ENCODE peak calls at places on chromosome 21, in seven cellular contexts. One of them, this sample, is unnamed.

GRCh38 chr21:19607983-19608668 is 1204.5 kb upstream of the TMPRSS15 start:
- DNase-seq in brain microvascular endothelial cell: no peak
- DNase-seq in HFF-Myc: no peak
- DNase-seq in IMR-90: no peak
- DNase-seq in lower leg skin: no peak
- DNase-seq in SK-N-SH: no peak
- DNase-seq in CD8-positive, alpha-beta T cell: no peak
- DNase-seq in this sample: no peak

GRCh38 chr21:36847189-36847588 is 119.3 kb downstream of the HLCS start:
- DNase-seq in IMR-90: peak
- DNase-seq in HFF-Myc: peak
- DNase-seq in CD8-positive, alpha-beta T cell: no peak
- DNase-seq in brain microvascular endothelial cell: peak
- DNase-seq in lower leg skin: no peak
- DNase-seq in SK-N-SH: no peak
- DNase-seq in this sample: no peak

GRCh38 chr21:43824250-43824882 is 35.0 kb downstream of the RRP1 start:
- DNase-seq in IMR-90: peak
- DNase-seq in HFF-Myc: no peak
- DNase-seq in CD8-positive, alpha-beta T cell: no peak
- DNase-seq in SK-N-SH: peak
- DNase-seq in brain microvascular endothelial cell: peak
- DNase-seq in lower leg skin: no peak
- DNase-seq in this sample: no peak

GRCh38 chr21:21085206-21085605 is 87.0 kb downstream of the NCAM2 start:
- DNase-seq in IMR-90: no peak
- DNase-seq in CD8-positive, alpha-beta T cell: no peak
- DNase-seq in brain microvascular endothelial cell: no peak
- DNase-seq in lower leg skin: no peak
- DNase-seq in SK-N-SH: no peak
- DNase-seq in HFF-Myc: no peak
- DNase-seq in this sample: no peak

GRCh38 chr21:40548134-40548533 is 298.8 kb downstream of the DSCAM start:
- DNase-seq in lower leg skin: no peak
- DNase-seq in brain microvascular endothelial cell: no peak
- DNase-seq in SK-N-SH: no peak
- DNase-seq in HFF-Myc: no peak
- DNase-seq in IMR-90: no peak
- DNase-seq in CD8-positive, alpha-beta T cell: no peak
- DNase-seq in this sample: peak

GRCh38 chr21:32472890-32473765 is 60.6 kb downstream of the EVA1C start:
- DNase-seq in brain microvascular endothelial cell: no peak
- DNase-seq in IMR-90: no peak
- DNase-seq in lower leg skin: peak
- DNase-seq in HFF-Myc: no peak
- DNase-seq in SK-N-SH: no peak
- DNase-seq in CD8-positive, alpha-beta T cell: no peak
- DNase-seq in this sample: no peak

GRCh38 chr21:43262427-43262826 is 93.6 kb downstream of the CRYAA start:
- DNase-seq in CD8-positive, alpha-beta T cell: no peak
- DNase-seq in brain microvascular endothelial cell: no peak
- DNase-seq in IMR-90: peak
- DNase-seq in HFF-Myc: no peak
- DNase-seq in lower leg skin: no peak
- DNase-seq in SK-N-SH: no peak
- DNase-seq in this sample: peak

GRCh38 chr21:27802816-27803475 is 836.1 kb upstream of the ADAMTS5 start:
- DNase-seq in HFF-Myc: no peak
- DNase-seq in IMR-90: peak
- DNase-seq in lower leg skin: no peak
- DNase-seq in brain microvascular endothelial cell: peak
- DNase-seq in SK-N-SH: peak
- DNase-seq in CD8-positive, alpha-beta T cell: no peak
- DNase-seq in this sample: peak

GRCh38 chr21:21921410-21922232 is 923.4 kb downstream of the NCAM2 start:
- DNase-seq in IMR-90: peak
- DNase-seq in CD8-positive, alpha-beta T cell: no peak
- DNase-seq in lower leg skin: no peak
- DNase-seq in brain microvascular endothelial cell: no peak
- DNase-seq in HFF-Myc: no peak
- DNase-seq in SK-N-SH: peak
- DNase-seq in this sample: no peak

GRCh38 chr21:23874271-23874670 is 1733.0 kb downstream of the MRPL39 start:
- DNase-seq in HFF-Myc: no peak
- DNase-seq in SK-N-SH: no peak
- DNase-seq in CD8-positive, alpha-beta T cell: no peak
- DNase-seq in IMR-90: no peak
- DNase-seq in lower leg skin: no peak
- DNase-seq in brain microvascular endothelial cell: no peak
- DNase-seq in this sample: no peak

GRCh38 chr21:37982496-37983318 is 66.5 kb upstream of the KCNJ6 start:
- DNase-seq in brain microvascular endothelial cell: no peak
- DNase-seq in HFF-Myc: no peak
- DNase-seq in lower leg skin: no peak
- DNase-seq in IMR-90: no peak
- DNase-seq in CD8-positive, alpha-beta T cell: no peak
- DNase-seq in SK-N-SH: no peak
- DNase-seq in this sample: no peak

GRCh38 chr21:43318841-43319781 is 107.8 kb downstream of the SIK1 start:
- DNase-seq in HFF-Myc: no peak
- DNase-seq in IMR-90: peak
- DNase-seq in SK-N-SH: peak
- DNase-seq in lower leg skin: no peak
- DNase-seq in brain microvascular endothelial cell: peak
- DNase-seq in CD8-positive, alpha-beta T cell: no peak
- DNase-seq in this sample: no peak

GRCh38 chr21:36910581-36911307 is 55.7 kb downstream of the HLCS start:
- DNase-seq in CD8-positive, alpha-beta T cell: no peak
- DNase-seq in HFF-Myc: no peak
- DNase-seq in SK-N-SH: peak
- DNase-seq in brain microvascular endothelial cell: peak
- DNase-seq in lower leg skin: peak
- DNase-seq in IMR-90: peak
- DNase-seq in this sample: no peak

GRCh38 chr21:44291078-44291935 is 5.6 kb downstream of the AIRE start:
- DNase-seq in CD8-positive, alpha-beta T cell: no peak
- DNase-seq in HFF-Myc: no peak
- DNase-seq in IMR-90: no peak
- DNase-seq in lower leg skin: no peak
- DNase-seq in brain microvascular endothelial cell: no peak
- DNase-seq in SK-N-SH: no peak
- DNase-seq in this sample: no peak

GRCh38 chr21:36966066-36966845 is at the start of gene HLCS:
- DNase-seq in SK-N-SH: peak
- DNase-seq in lower leg skin: peak
- DNase-seq in HFF-Myc: no peak
- DNase-seq in brain microvascular endothelial cell: peak
- DNase-seq in IMR-90: peak
- DNase-seq in CD8-positive, alpha-beta T cell: peak
- DNase-seq in this sample: peak

GRCh38 chr21:42790520-42790919 is 88.8 kb downstream of the WDR4 start:
- DNase-seq in CD8-positive, alpha-beta T cell: no peak
- DNase-seq in brain microvascular endothelial cell: no peak
- DNase-seq in lower leg skin: no peak
- DNase-seq in IMR-90: no peak
- DNase-seq in HFF-Myc: no peak
- DNase-seq in SK-N-SH: no peak
- DNase-seq in this sample: no peak

GRCh38 chr21:23977971-23978370 is 1629.3 kb downstream of the MRPL39 start:
- DNase-seq in SK-N-SH: no peak
- DNase-seq in CD8-positive, alpha-beta T cell: no peak
- DNase-seq in lower leg skin: no peak
- DNase-seq in HFF-Myc: no peak
- DNase-seq in brain microvascular endothelial cell: no peak
- DNase-seq in IMR-90: no peak
- DNase-seq in this sample: no peak

GRCh38 chr21:17003221-17003620 is 509.6 kb upstream of the CXADR start:
- DNase-seq in CD8-positive, alpha-beta T cell: no peak
- DNase-seq in lower leg skin: no peak
- DNase-seq in SK-N-SH: no peak
- DNase-seq in HFF-Myc: no peak
- DNase-seq in IMR-90: peak
- DNase-seq in brain microvascular endothelial cell: peak
- DNase-seq in this sample: no peak

GRCh38 chr21:36928960-36929359 is 37.5 kb downstream of the HLCS start:
- DNase-seq in HFF-Myc: no peak
- DNase-seq in IMR-90: no peak
- DNase-seq in lower leg skin: peak
- DNase-seq in brain microvascular endothelial cell: no peak
- DNase-seq in SK-N-SH: no peak
- DNase-seq in CD8-positive, alpha-beta T cell: no peak
- DNase-seq in this sample: no peak

GRCh38 chr21:37916795-37917142 is 512 bp upstream of the KCNJ6 start:
- DNase-seq in SK-N-SH: peak
- DNase-seq in IMR-90: no peak
- DNase-seq in CD8-positive, alpha-beta T cell: no peak
- DNase-seq in lower leg skin: no peak
- DNase-seq in brain microvascular endothelial cell: no peak
- DNase-seq in HFF-Myc: no peak
- DNase-seq in this sample: peak

GRCh38 chr21:37593740-37594471 is 227.3 kb downstream of the DYRK1A start:
- DNase-seq in SK-N-SH: no peak
- DNase-seq in CD8-positive, alpha-beta T cell: no peak
- DNase-seq in IMR-90: no peak
- DNase-seq in HFF-Myc: no peak
- DNase-seq in brain microvascular endothelial cell: no peak
- DNase-seq in lower leg skin: no peak
- DNase-seq in this sample: peak

GRCh38 chr21:27475363-27475955 is 508.6 kb upstream of the ADAMTS5 start:
- DNase-seq in IMR-90: no peak
- DNase-seq in HFF-Myc: no peak
- DNase-seq in CD8-positive, alpha-beta T cell: no peak
- DNase-seq in SK-N-SH: no peak
- DNase-seq in brain microvascular endothelial cell: no peak
- DNase-seq in lower leg skin: no peak
- DNase-seq in this sample: no peak

GRCh38 chr21:19810779-19811178 is 1187.4 kb upstream of the NCAM2 start:
- DNase-seq in HFF-Myc: no peak
- DNase-seq in lower leg skin: no peak
- DNase-seq in SK-N-SH: no peak
- DNase-seq in brain microvascular endothelial cell: no peak
- DNase-seq in CD8-positive, alpha-beta T cell: no peak
- DNase-seq in IMR-90: no peak
- DNase-seq in this sample: no peak

DNA sequence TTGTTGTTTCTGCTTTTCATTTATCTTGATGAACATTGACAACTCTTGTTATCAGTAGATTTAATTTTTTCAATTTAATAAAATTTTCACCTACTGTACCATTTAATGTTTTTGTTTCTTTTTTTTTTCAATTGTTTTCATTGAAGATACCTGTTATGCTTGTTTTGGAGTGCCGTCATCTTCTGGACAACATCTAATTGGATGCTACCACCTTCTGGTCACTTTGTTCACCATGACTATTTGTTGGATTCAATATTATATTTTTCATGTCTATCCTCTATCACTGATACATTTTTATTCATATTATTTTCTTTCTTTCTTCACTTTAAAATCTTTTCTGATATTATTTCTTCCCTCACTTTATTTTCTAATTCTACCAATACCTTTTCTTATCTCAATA is 14.0 kb downstream of the KRTAP21-2 start:
- DNase-seq in SK-N-SH: no peak
- DNase-seq in lower leg skin: no peak
- DNase-seq in IMR-90: no peak
- DNase-seq in brain microvascular endothelial cell: no peak
- DNase-seq in CD8-positive, alpha-beta T cell: no peak
- DNase-seq in HFF-Myc: no peak
- DNase-seq in this sample: no peak
- TF ChIP-seq CTCF in SK-N-SH: peak
- TF ChIP-seq CTCF in lower leg skin: no peak
- TF ChIP-seq CTCF in IMR-90: no peak
- TF ChIP-seq CTCF in brain microvascular endothelial cell: peak
- TF ChIP-seq CTCF in CD8-positive, alpha-beta T cell: no peak
- TF ChIP-seq CTCF in HFF-Myc: no peak
- TF ChIP-seq CTCF in this sample: no peak

GRCh38 chr21:33901421-33902288 is 13.9 kb downstream of the ATP5PO start:
- DNase-seq in SK-N-SH: peak
- DNase-seq in HFF-Myc: peak
- DNase-seq in brain microvascular endothelial cell: peak
- DNase-seq in IMR-90: peak
- DNase-seq in lower leg skin: peak
- DNase-seq in CD8-positive, alpha-beta T cell: no peak
- DNase-seq in this sample: peak
- TF ChIP-seq CTCF in SK-N-SH: peak
- TF ChIP-seq CTCF in HFF-Myc: peak
- TF ChIP-seq CTCF in brain microvascular endothelial cell: peak
- TF ChIP-seq CTCF in IMR-90: peak
- TF ChIP-seq CTCF in lower leg skin: no peak
- TF ChIP-seq CTCF in CD8-positive, alpha-beta T cell: no peak
- TF ChIP-seq CTCF in this sample: peak

GRCh38 chr21:31278511-31279155 is 65.4 kb downstream of the TIAM1 start:
- DNase-seq in HFF-Myc: no peak
- DNase-seq in SK-N-SH: no peak
- DNase-seq in brain microvascular endothelial cell: peak
- DNase-seq in CD8-positive, alpha-beta T cell: no peak
- DNase-seq in IMR-90: peak
- DNase-seq in lower leg skin: no peak
- DNase-seq in this sample: no peak

GRCh38 chr21:31279986-31280385 is 64.1 kb downstream of the TIAM1 start:
- DNase-seq in HFF-Myc: no peak
- DNase-seq in lower leg skin: no peak
- DNase-seq in SK-N-SH: no peak
- DNase-seq in IMR-90: peak
- DNase-seq in brain microvascular endothelial cell: no peak
- DNase-seq in CD8-positive, alpha-beta T cell: no peak
- DNase-seq in this sample: no peak

GRCh38 chr21:31273278-31273677 is 70.8 kb downstream of the TIAM1 start:
- DNase-seq in SK-N-SH: no peak
- DNase-seq in HFF-Myc: no peak
- DNase-seq in IMR-90: no peak
- DNase-seq in brain microvascular endothelial cell: no peak
- DNase-seq in lower leg skin: no peak
- DNase-seq in CD8-positive, alpha-beta T cell: no peak
- DNase-seq in this sample: no peak

GRCh38 chr21:31279214-31279613 is 64.8 kb downstream of the TIAM1 start:
- DNase-seq in brain microvascular endothelial cell: no peak
- DNase-seq in CD8-positive, alpha-beta T cell: no peak
- DNase-seq in HFF-Myc: no peak
- DNase-seq in lower leg skin: no peak
- DNase-seq in IMR-90: no peak
- DNase-seq in SK-N-SH: no peak
- DNase-seq in this sample: no peak

DNA sequence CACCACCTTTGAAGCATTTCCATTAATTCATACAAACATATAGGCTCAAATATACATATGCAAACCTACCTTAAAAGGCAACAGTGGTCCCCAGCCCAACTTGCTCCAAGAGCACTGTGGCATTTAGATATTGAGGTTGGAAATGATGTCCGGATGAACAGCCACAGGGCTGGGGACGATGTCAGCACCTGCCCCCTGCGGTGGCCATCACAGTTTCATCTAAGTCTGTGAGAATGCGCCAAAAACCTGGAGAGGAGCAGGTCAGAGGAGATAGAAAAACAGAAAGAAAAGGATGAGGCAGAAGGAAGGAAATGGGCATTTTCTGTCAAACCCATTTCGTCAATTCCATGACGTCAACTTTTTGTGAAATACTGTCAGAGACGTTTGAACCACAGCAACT is 67.4 kb downstream of the TIAM1 start:
- DNase-seq in IMR-90: no peak
- DNase-seq in brain microvascular endothelial cell: no peak
- DNase-seq in CD8-positive, alpha-beta T cell: no peak
- DNase-seq in lower leg skin: no peak
- DNase-seq in SK-N-SH: no peak
- DNase-seq in HFF-Myc: no peak
- DNase-seq in this sample: peak
- TF ChIP-seq CTCF in IMR-90: no peak
- TF ChIP-seq CTCF in brain microvascular endothelial cell: no peak
- TF ChIP-seq CTCF in CD8-positive, alpha-beta T cell: no peak
- TF ChIP-seq CTCF in lower leg skin: no peak
- TF ChIP-seq CTCF in SK-N-SH: no peak
- TF ChIP-seq CTCF in HFF-Myc: no peak
- TF ChIP-seq CTCF in this sample: no peak

GRCh38 chr21:35606136-35606535 is 454.2 kb downstream of the SETD4 start:
- DNase-seq in CD8-positive, alpha-beta T cell: no peak
- DNase-seq in HFF-Myc: no peak
- DNase-seq in lower leg skin: no peak
- DNase-seq in IMR-90: no peak
- DNase-seq in SK-N-SH: no peak
- DNase-seq in brain microvascular endothelial cell: no peak
- DNase-seq in this sample: no peak
- TF ChIP-seq CTCF in CD8-positive, alpha-beta T cell: no peak
- TF ChIP-seq CTCF in HFF-Myc: no peak
- TF ChIP-seq CTCF in lower leg skin: no peak
- TF ChIP-seq CTCF in IMR-90: no peak
- TF ChIP-seq CTCF in SK-N-SH: no peak
- TF ChIP-seq CTCF in brain microvascular endothelial cell: no peak
- TF ChIP-seq CTCF in this sample: no peak